ENCODE peak calls at places on chromosome 2, in seven cellular contexts. J, F, E, X, N, L and W are unnamed samples.

GRCh38 chr2:112160591-112161250 is 22.5 kb downstream of the FBLN7 start:
- DNase-seq in L (no peak), J (no peak), F (peak; percentile 36), X (no peak), E (no peak), N (no peak), W (no peak)

GRCh38 chr2:129923265-129924141 is 56.0 kb upstream of the RAB6C start:
- DNase-seq in N (peak; percentile 36), E (peak; percentile 50), J (peak; percentile 37), F (no peak), X (peak; percentile 9), L (peak; percentile 21), W (peak; percentile 27)

GRCh38 chr2:43368483-43369385 is 142.3 kb upstream of the ZFP36L2 start:
- DNase-seq in J (peak; percentile 17), N (no peak), F (no peak), X (no peak), L (no peak), E (no peak), W (no peak)

GRCh38 chr2:128436498-128437180 is 118.0 kb upstream of the HS6ST1 start:
- DNase-seq in J (no peak), X (no peak), L (no peak), E (no peak), F (no peak), N (no peak), W (no peak)

GRCh38 chr2:98730053-98730850 is 680 bp downstream of the MGAT4A start:
- DNase-seq in X (no peak), F (peak; percentile 85), N (peak; percentile 68), J (no peak), E (peak; percentile 72), L (peak; percentile 67), W (peak; percentile 40)

GRCh38 chr2:215105607-215106354 is 32.6 kb downstream of the ABCA12 start:
- DNase-seq in N (no peak), F (no peak), L (no peak), E (no peak), J (peak; percentile 13), X (no peak), W (no peak)

GRCh38 chr2:232540441-232541041 is 1.0 kb downstream of the CHRNG start:
- DNase-seq in L (no peak), J (no peak), E (no peak), F (peak; percentile 69), N (no peak), X (no peak), W (no peak)

GRCh38 chr2:171563301-171563700 is 41.0 kb downstream of the CYBRD1 start:
- DNase-seq in X (no peak), E (no peak), J (no peak), N (peak; percentile 16), L (no peak), F (no peak), W (no peak)

GRCh38 chr2:150859872-150860271 is 372.4 kb upstream of the RND3 start:
- DNase-seq in L (no peak), N (no peak), F (no peak), J (no peak), X (no peak), E (no peak), W (no peak)

GRCh38 chr2:32647180-32647651 is 19.4 kb downstream of the TTC27 start:
- DNase-seq in E (no peak), F (no peak), L (no peak), X (no peak), J (peak; percentile 93), N (no peak), W (no peak)

GRCh38 chr2:221571108-221571390 is 1.1 kb downstream of the EPHA4 start:
- DNase-seq in X (no peak), L (peak; percentile 15), E (no peak), F (peak; percentile 67), N (peak; percentile 9), J (peak; percentile 17), W (no peak)

GRCh38 chr2:235744161-235744560 is 250.3 kb downstream of the AGAP1 start:
- DNase-seq in L (no peak), J (no peak), X (no peak), N (no peak), E (no peak), F (no peak), W (no peak)

GRCh38 chr2:39124770-39125075 is 3.9 kb upstream of the SOS1 start:
- DNase-seq in E (no peak), F (no peak), X (no peak), J (no peak), N (peak; percentile 38), L (peak; percentile 33), W (no peak)

GRCh38 chr2:206217743-206218520 is 56.5 kb upstream of the ZDBF2 start:
- DNase-seq in N (no peak), L (no peak), X (no peak), F (no peak), J (no peak), E (no peak), W (no peak)

GRCh38 chr2:218887079-218887478 is 6.4 kb downstream of the WNT10A start:
- DNase-seq in N (no peak), F (no peak), J (no peak), E (no peak), X (no peak), L (no peak), W (no peak)

GRCh38 chr2:207516206-207516605 is 13.6 kb upstream of the CREB1 start:
- DNase-seq in J (no peak), L (no peak), F (no peak), E (no peak), X (no peak), N (no peak), W (no peak)

GRCh38 chr2:125405816-125406215 is 1250.1 kb upstream of the GYPC start:
- DNase-seq in F (no peak), J (peak; percentile 97), X (peak; percentile 83), E (no peak), L (no peak), N (no peak), W (no peak)

GRCh38 chr2:99659874-99660273 is 170.1 kb upstream of the REV1 start:
- DNase-seq in L (no peak), N (no peak), F (no peak), E (no peak), X (peak; percentile 16), J (peak; percentile 48), W (no peak)

GRCh38 chr2:73284296-73285161 is at the start of gene FBXO41:
- DNase-seq in F (peak; percentile 86), X (no peak), E (peak; percentile 80), J (peak; percentile 17), N (no peak), L (peak; percentile 80), W (peak; percentile 94)

GRCh38 chr2:216372761-216373291 is 543 bp upstream of the MARCHF4 start:
- DNase-seq in E (no peak), J (peak; percentile 93), N (no peak), L (no peak), X (no peak), F (no peak), W (no peak)

GRCh38 chr2:32330136-32330535 is 26.7 kb upstream of the BIRC6 start:
- DNase-seq in J (peak; percentile 20), X (no peak), E (no peak), N (no peak), F (no peak), L (no peak), W (no peak)

GRCh38 chr2:119678021-119678656 is 862 bp upstream of the TMEM177 start:
- DNase-seq in E (peak; percentile 35), L (peak; percentile 10), X (no peak), N (no peak), F (no peak), J (no peak), W (peak; percentile 15)